ENCODE peak calls at places on chromosomes 12 and 14, in six cellular contexts. One of them, this sample, is unnamed.

GRCh38 chr12:101945361-101946232 is 68.2 kb downstream of the DRAM1 start:
- DNase-seq in stimulated activated CD8-positive, alpha-beta memory T cell treated with anti-CD3 and anti-CD28 coated beads, Interleukin-4, amount 100 ng/mL, for 4 hours: no peak
- DNase-seq in right cardiac atrium: no peak
- DNase-seq in GDM1: no peak
- DNase-seq in stimulated activated CD4-positive, alpha-beta T cell treated with anti-CD3 and anti-CD28 coated beads, Interleukin-2, amount 100 ng/mL, for 24 hours: no peak
- DNase-seq in fibroblast of villous mesenchyme: peak
- DNase-seq in this sample: no peak

GRCh38 chr12:92593734-92594402 is 108.9 kb upstream of the PLEKHG7 start:
- DNase-seq in stimulated activated CD8-positive, alpha-beta memory T cell treated with anti-CD3 and anti-CD28 coated beads, Interleukin-4, amount 100 ng/mL, for 4 hours: peak
- DNase-seq in fibroblast of villous mesenchyme: peak
- DNase-seq in right cardiac atrium: peak
- DNase-seq in GDM1: peak
- DNase-seq in stimulated activated CD4-positive, alpha-beta T cell treated with anti-CD3 and anti-CD28 coated beads, Interleukin-2, amount 100 ng/mL, for 24 hours: peak
- DNase-seq in this sample: no peak

GRCh38 chr14:61102549-61103466 is 121.8 kb downstream of the SLC38A6 start:
- DNase-seq in fibroblast of villous mesenchyme: no peak
- DNase-seq in right cardiac atrium: no peak
- DNase-seq in stimulated activated CD4-positive, alpha-beta T cell treated with anti-CD3 and anti-CD28 coated beads, Interleukin-2, amount 100 ng/mL, for 24 hours: no peak
- DNase-seq in stimulated activated CD8-positive, alpha-beta memory T cell treated with anti-CD3 and anti-CD28 coated beads, Interleukin-4, amount 100 ng/mL, for 4 hours: no peak
- DNase-seq in GDM1: no peak
- DNase-seq in this sample: no peak

GRCh38 chr14:95361373-95362179 is 41.9 kb upstream of the CLMN start:
- DNase-seq in fibroblast of villous mesenchyme: no peak
- DNase-seq in stimulated activated CD8-positive, alpha-beta memory T cell treated with anti-CD3 and anti-CD28 coated beads, Interleukin-4, amount 100 ng/mL, for 4 hours: no peak
- DNase-seq in stimulated activated CD4-positive, alpha-beta T cell treated with anti-CD3 and anti-CD28 coated beads, Interleukin-2, amount 100 ng/mL, for 24 hours: peak
- DNase-seq in right cardiac atrium: peak
- DNase-seq in GDM1: no peak
- DNase-seq in this sample: no peak

GRCh38 chr12:101863971-101864370 is 13.4 kb upstream of the DRAM1 start:
- DNase-seq in stimulated activated CD4-positive, alpha-beta T cell treated with anti-CD3 and anti-CD28 coated beads, Interleukin-2, amount 100 ng/mL, for 24 hours: no peak
- DNase-seq in stimulated activated CD8-positive, alpha-beta memory T cell treated with anti-CD3 and anti-CD28 coated beads, Interleukin-4, amount 100 ng/mL, for 4 hours: no peak
- DNase-seq in fibroblast of villous mesenchyme: no peak
- DNase-seq in GDM1: no peak
- DNase-seq in right cardiac atrium: no peak
- DNase-seq in this sample: no peak

GRCh38 chr12:54006700-54007220 is 2.0 kb upstream of the HOXC8 start:
- DNase-seq in right cardiac atrium: no peak
- DNase-seq in fibroblast of villous mesenchyme: peak
- DNase-seq in GDM1: no peak
- DNase-seq in stimulated activated CD8-positive, alpha-beta memory T cell treated with anti-CD3 and anti-CD28 coated beads, Interleukin-4, amount 100 ng/mL, for 4 hours: no peak
- DNase-seq in stimulated activated CD4-positive, alpha-beta T cell treated with anti-CD3 and anti-CD28 coated beads, Interleukin-2, amount 100 ng/mL, for 24 hours: no peak
- DNase-seq in this sample: no peak

GRCh38 chr12:27606986-27607385 is 83.0 kb downstream of the PPFIBP1 start:
- DNase-seq in right cardiac atrium: no peak
- DNase-seq in GDM1: no peak
- DNase-seq in stimulated activated CD8-positive, alpha-beta memory T cell treated with anti-CD3 and anti-CD28 coated beads, Interleukin-4, amount 100 ng/mL, for 4 hours: no peak
- DNase-seq in fibroblast of villous mesenchyme: no peak
- DNase-seq in stimulated activated CD4-positive, alpha-beta T cell treated with anti-CD3 and anti-CD28 coated beads, Interleukin-2, amount 100 ng/mL, for 24 hours: no peak
- DNase-seq in this sample: no peak

GRCh38 chr12:4164591-4165558 is 108.7 kb upstream of the CCND2 start:
- DNase-seq in right cardiac atrium: peak
- DNase-seq in stimulated activated CD4-positive, alpha-beta T cell treated with anti-CD3 and anti-CD28 coated beads, Interleukin-2, amount 100 ng/mL, for 24 hours: peak
- DNase-seq in GDM1: no peak
- DNase-seq in fibroblast of villous mesenchyme: peak
- DNase-seq in stimulated activated CD8-positive, alpha-beta memory T cell treated with anti-CD3 and anti-CD28 coated beads, Interleukin-4, amount 100 ng/mL, for 4 hours: no peak
- DNase-seq in this sample: no peak

GRCh38 chr12:88559772-88560171 is 20.5 kb downstream of the KITLG start:
- DNase-seq in stimulated activated CD4-positive, alpha-beta T cell treated with anti-CD3 and anti-CD28 coated beads, Interleukin-2, amount 100 ng/mL, for 24 hours: no peak
- DNase-seq in GDM1: peak
- DNase-seq in fibroblast of villous mesenchyme: no peak
- DNase-seq in right cardiac atrium: no peak
- DNase-seq in stimulated activated CD8-positive, alpha-beta memory T cell treated with anti-CD3 and anti-CD28 coated beads, Interleukin-4, amount 100 ng/mL, for 4 hours: no peak
- DNase-seq in this sample: no peak

GRCh38 chr14:103104654-103105511 is 10.4 kb downstream of the EXOC3L4 start:
- DNase-seq in right cardiac atrium: peak
- DNase-seq in fibroblast of villous mesenchyme: peak
- DNase-seq in stimulated activated CD8-positive, alpha-beta memory T cell treated with anti-CD3 and anti-CD28 coated beads, Interleukin-4, amount 100 ng/mL, for 4 hours: peak
- DNase-seq in GDM1: peak
- DNase-seq in stimulated activated CD4-positive, alpha-beta T cell treated with anti-CD3 and anti-CD28 coated beads, Interleukin-2, amount 100 ng/mL, for 24 hours: peak
- DNase-seq in this sample: peak

GRCh38 chr14:73785834-73786631 is 65.6 kb upstream of the PTGR2 start:
- DNase-seq in stimulated activated CD8-positive, alpha-beta memory T cell treated with anti-CD3 and anti-CD28 coated beads, Interleukin-4, amount 100 ng/mL, for 4 hours: no peak
- DNase-seq in stimulated activated CD4-positive, alpha-beta T cell treated with anti-CD3 and anti-CD28 coated beads, Interleukin-2, amount 100 ng/mL, for 24 hours: peak
- DNase-seq in right cardiac atrium: peak
- DNase-seq in GDM1: peak
- DNase-seq in fibroblast of villous mesenchyme: peak
- DNase-seq in this sample: peak

GRCh38 chr12:111025792-111026430 is 105.5 kb upstream of the MYL2 start:
- DNase-seq in GDM1: no peak
- DNase-seq in stimulated activated CD8-positive, alpha-beta memory T cell treated with anti-CD3 and anti-CD28 coated beads, Interleukin-4, amount 100 ng/mL, for 4 hours: no peak
- DNase-seq in right cardiac atrium: no peak
- DNase-seq in fibroblast of villous mesenchyme: no peak
- DNase-seq in stimulated activated CD4-positive, alpha-beta T cell treated with anti-CD3 and anti-CD28 coated beads, Interleukin-2, amount 100 ng/mL, for 24 hours: no peak
- DNase-seq in this sample: no peak

GRCh38 chr14:105369653-105370040 is 28.7 kb upstream of the TEX22 start:
- DNase-seq in GDM1: no peak
- DNase-seq in right cardiac atrium: no peak
- DNase-seq in fibroblast of villous mesenchyme: no peak
- DNase-seq in stimulated activated CD8-positive, alpha-beta memory T cell treated with anti-CD3 and anti-CD28 coated beads, Interleukin-4, amount 100 ng/mL, for 4 hours: no peak
- DNase-seq in stimulated activated CD4-positive, alpha-beta T cell treated with anti-CD3 and anti-CD28 coated beads, Interleukin-2, amount 100 ng/mL, for 24 hours: no peak
- DNase-seq in this sample: no peak

GRCh38 chr12:120887253-120888043 is 16.7 kb downstream of the SPPL3 start:
- DNase-seq in right cardiac atrium: no peak
- DNase-seq in GDM1: no peak
- DNase-seq in fibroblast of villous mesenchyme: no peak
- DNase-seq in stimulated activated CD4-positive, alpha-beta T cell treated with anti-CD3 and anti-CD28 coated beads, Interleukin-2, amount 100 ng/mL, for 24 hours: peak
- DNase-seq in stimulated activated CD8-positive, alpha-beta memory T cell treated with anti-CD3 and anti-CD28 coated beads, Interleukin-4, amount 100 ng/mL, for 4 hours: no peak
- DNase-seq in this sample: no peak

GRCh38 chr12:116121453-116121871 is 156.0 kb downstream of the MED13L start:
- DNase-seq in stimulated activated CD4-positive, alpha-beta T cell treated with anti-CD3 and anti-CD28 coated beads, Interleukin-2, amount 100 ng/mL, for 24 hours: no peak
- DNase-seq in stimulated activated CD8-positive, alpha-beta memory T cell treated with anti-CD3 and anti-CD28 coated beads, Interleukin-4, amount 100 ng/mL, for 4 hours: no peak
- DNase-seq in right cardiac atrium: no peak
- DNase-seq in GDM1: no peak
- DNase-seq in fibroblast of villous mesenchyme: peak
- DNase-seq in this sample: no peak

GRCh38 chr12:104295954-104296353 is 7.6 kb upstream of the EID3 start:
- DNase-seq in stimulated activated CD4-positive, alpha-beta T cell treated with anti-CD3 and anti-CD28 coated beads, Interleukin-2, amount 100 ng/mL, for 24 hours: no peak
- DNase-seq in stimulated activated CD8-positive, alpha-beta memory T cell treated with anti-CD3 and anti-CD28 coated beads, Interleukin-4, amount 100 ng/mL, for 4 hours: no peak
- DNase-seq in fibroblast of villous mesenchyme: no peak
- DNase-seq in GDM1: no peak
- DNase-seq in right cardiac atrium: no peak
- DNase-seq in this sample: no peak

GRCh38 chr14:96303981-96304380 is 48.0 kb downstream of the BDKRB1 start:
- DNase-seq in GDM1: no peak
- DNase-seq in stimulated activated CD4-positive, alpha-beta T cell treated with anti-CD3 and anti-CD28 coated beads, Interleukin-2, amount 100 ng/mL, for 24 hours: no peak
- DNase-seq in right cardiac atrium: no peak
- DNase-seq in stimulated activated CD8-positive, alpha-beta memory T cell treated with anti-CD3 and anti-CD28 coated beads, Interleukin-4, amount 100 ng/mL, for 4 hours: no peak
- DNase-seq in fibroblast of villous mesenchyme: no peak
- DNase-seq in this sample: no peak

This sample was measured in caudate nucleus.